ENCODE peak calls at places on chromosomes 4 and X, in ten cellular contexts. One of them, this sample, is unnamed.
A peak's percentile ranks its signal among the peaks of the same experiment; 100 is the strongest.

GRCh38 chr4:10582059-10582686 is 102.4 kb downstream of the CLNK start:
- DNase-seq in colonic mucosa: peak; percentile 31
- DNase-seq in epithelial cell of esophagus: peak; percentile 71
- DNase-seq in head of caudate nucleus: peak; percentile 31
- DNase-seq in anterior cingulate cortex: no peak
- DNase-seq in transverse colon: peak; percentile 36
- DNase-seq in fibroblast of mammary gland: peak; percentile 67
- DNase-seq in stimulated activated CD4-positive, alpha-beta T cell treated with anti-CD3 and anti-CD28 coated beads, Interleukin-4, amount 100 ng/mL, for 1 hour: peak; percentile 2
- DNase-seq in Kasumi-1: peak; percentile 56
- DNase-seq in fibroblast of gingiva: peak; percentile 7
- DNase-seq in this sample: no peak

GRCh38 chrX:40105016-40105790 is 7.4 kb upstream of the BCOR start:
- DNase-seq in colonic mucosa: no peak
- DNase-seq in epithelial cell of esophagus: no peak
- DNase-seq in head of caudate nucleus: peak; percentile 42
- DNase-seq in anterior cingulate cortex: peak; percentile 22
- DNase-seq in transverse colon: peak; percentile 57
- DNase-seq in fibroblast of mammary gland: no peak
- DNase-seq in stimulated activated CD4-positive, alpha-beta T cell treated with anti-CD3 and anti-CD28 coated beads, Interleukin-4, amount 100 ng/mL, for 1 hour: peak; percentile 29
- DNase-seq in Kasumi-1: no peak
- DNase-seq in fibroblast of gingiva: no peak
- DNase-seq in this sample: peak; percentile 72

GRCh38 chrX:9542765-9543119 is 77.9 kb downstream of the TBL1X start:
- DNase-seq in colonic mucosa: no peak
- DNase-seq in epithelial cell of esophagus: no peak
- DNase-seq in head of caudate nucleus: no peak
- DNase-seq in anterior cingulate cortex: no peak
- DNase-seq in transverse colon: no peak
- DNase-seq in fibroblast of mammary gland: no peak
- DNase-seq in stimulated activated CD4-positive, alpha-beta T cell treated with anti-CD3 and anti-CD28 coated beads, Interleukin-4, amount 100 ng/mL, for 1 hour: no peak
- DNase-seq in Kasumi-1: no peak
- DNase-seq in fibroblast of gingiva: no peak
- DNase-seq in this sample: no peak

GRCh38 chrX:133249659-133250058 is 31.5 kb upstream of the TFDP3 start:
- DNase-seq in colonic mucosa: no peak
- DNase-seq in epithelial cell of esophagus: peak; percentile 13
- DNase-seq in head of caudate nucleus: no peak
- DNase-seq in anterior cingulate cortex: no peak
- DNase-seq in transverse colon: no peak
- DNase-seq in fibroblast of mammary gland: peak; percentile 25
- DNase-seq in stimulated activated CD4-positive, alpha-beta T cell treated with anti-CD3 and anti-CD28 coated beads, Interleukin-4, amount 100 ng/mL, for 1 hour: no peak
- DNase-seq in Kasumi-1: peak; percentile 26
- DNase-seq in fibroblast of gingiva: no peak
- DNase-seq in this sample: no peak

GRCh38 chr4:138256608-138257007 is 14.5 kb upstream of the SLC7A11 start:
- DNase-seq in colonic mucosa: no peak
- DNase-seq in epithelial cell of esophagus: no peak
- DNase-seq in head of caudate nucleus: no peak
- DNase-seq in anterior cingulate cortex: no peak
- DNase-seq in transverse colon: no peak
- DNase-seq in fibroblast of mammary gland: no peak
- DNase-seq in stimulated activated CD4-positive, alpha-beta T cell treated with anti-CD3 and anti-CD28 coated beads, Interleukin-4, amount 100 ng/mL, for 1 hour: no peak
- DNase-seq in Kasumi-1: no peak
- DNase-seq in fibroblast of gingiva: no peak
- DNase-seq in this sample: no peak

GRCh38 chr4:156329779-156330178 is 376.1 kb upstream of the CTSO start:
- DNase-seq in colonic mucosa: no peak
- DNase-seq in epithelial cell of esophagus: peak; percentile 36
- DNase-seq in head of caudate nucleus: no peak
- DNase-seq in anterior cingulate cortex: no peak
- DNase-seq in transverse colon: no peak
- DNase-seq in fibroblast of mammary gland: peak; percentile 34
- DNase-seq in stimulated activated CD4-positive, alpha-beta T cell treated with anti-CD3 and anti-CD28 coated beads, Interleukin-4, amount 100 ng/mL, for 1 hour: no peak
- DNase-seq in Kasumi-1: peak; percentile 87
- DNase-seq in fibroblast of gingiva: no peak
- DNase-seq in this sample: no peak

GRCh38 chr4:126404549-126404948 is 1089.8 kb downstream of the FAT4 start:
- DNase-seq in colonic mucosa: no peak
- DNase-seq in epithelial cell of esophagus: peak; percentile 89
- DNase-seq in head of caudate nucleus: no peak
- DNase-seq in anterior cingulate cortex: no peak
- DNase-seq in transverse colon: no peak
- DNase-seq in fibroblast of mammary gland: peak; percentile 41
- DNase-seq in stimulated activated CD4-positive, alpha-beta T cell treated with anti-CD3 and anti-CD28 coated beads, Interleukin-4, amount 100 ng/mL, for 1 hour: no peak
- DNase-seq in Kasumi-1: no peak
- DNase-seq in fibroblast of gingiva: no peak
- DNase-seq in this sample: no peak

GRCh38 chr4:107392380-107392779 is 327.7 kb downstream of the PAPSS1 start:
- DNase-seq in colonic mucosa: no peak
- DNase-seq in epithelial cell of esophagus: no peak
- DNase-seq in head of caudate nucleus: no peak
- DNase-seq in anterior cingulate cortex: no peak
- DNase-seq in transverse colon: no peak
- DNase-seq in fibroblast of mammary gland: no peak
- DNase-seq in stimulated activated CD4-positive, alpha-beta T cell treated with anti-CD3 and anti-CD28 coated beads, Interleukin-4, amount 100 ng/mL, for 1 hour: no peak
- DNase-seq in Kasumi-1: no peak
- DNase-seq in fibroblast of gingiva: no peak
- DNase-seq in this sample: no peak

GRCh38 chrX:14351889-14352288 is 177.4 kb upstream of the GLRA2 start:
- DNase-seq in colonic mucosa: no peak
- DNase-seq in epithelial cell of esophagus: no peak
- DNase-seq in head of caudate nucleus: no peak
- DNase-seq in anterior cingulate cortex: no peak
- DNase-seq in transverse colon: no peak
- DNase-seq in fibroblast of mammary gland: no peak
- DNase-seq in stimulated activated CD4-positive, alpha-beta T cell treated with anti-CD3 and anti-CD28 coated beads, Interleukin-4, amount 100 ng/mL, for 1 hour: no peak
- DNase-seq in Kasumi-1: no peak
- DNase-seq in fibroblast of gingiva: no peak
- DNase-seq in this sample: no peak

GRCh38 chrX:154991039-154991438 is 31.5 kb downstream of the F8 start:
- DNase-seq in colonic mucosa: no peak
- DNase-seq in epithelial cell of esophagus: peak; percentile 5
- DNase-seq in head of caudate nucleus: no peak
- DNase-seq in anterior cingulate cortex: no peak
- DNase-seq in transverse colon: no peak
- DNase-seq in fibroblast of mammary gland: no peak
- DNase-seq in stimulated activated CD4-positive, alpha-beta T cell treated with anti-CD3 and anti-CD28 coated beads, Interleukin-4, amount 100 ng/mL, for 1 hour: no peak
- DNase-seq in Kasumi-1: no peak
- DNase-seq in fibroblast of gingiva: no peak
- DNase-seq in this sample: no peak

GRCh38 chrX:129654652-129655546 is at the start of gene APLN:
- DNase-seq in colonic mucosa: peak; percentile 40
- DNase-seq in epithelial cell of esophagus: peak; percentile 48
- DNase-seq in head of caudate nucleus: peak; percentile 45
- DNase-seq in anterior cingulate cortex: peak; percentile 19
- DNase-seq in transverse colon: no peak
- DNase-seq in fibroblast of mammary gland: peak; percentile 34
- DNase-seq in stimulated activated CD4-positive, alpha-beta T cell treated with anti-CD3 and anti-CD28 coated beads, Interleukin-4, amount 100 ng/mL, for 1 hour: peak; percentile 2
- DNase-seq in Kasumi-1: no peak
- DNase-seq in fibroblast of gingiva: peak; percentile 35
- DNase-seq in this sample: no peak

GRCh38 chr4:83996254-83996653 is 460.3 kb downstream of the GPAT3 start:
- DNase-seq in colonic mucosa: no peak
- DNase-seq in epithelial cell of esophagus: no peak
- DNase-seq in head of caudate nucleus: no peak
- DNase-seq in anterior cingulate cortex: no peak
- DNase-seq in transverse colon: no peak
- DNase-seq in fibroblast of mammary gland: no peak
- DNase-seq in stimulated activated CD4-positive, alpha-beta T cell treated with anti-CD3 and anti-CD28 coated beads, Interleukin-4, amount 100 ng/mL, for 1 hour: no peak
- DNase-seq in Kasumi-1: no peak
- DNase-seq in fibroblast of gingiva: no peak
- DNase-seq in this sample: no peak

GRCh38 chrX:141467442-141467841 is 117.1 kb downstream of the SPANXA1 start:
- DNase-seq in colonic mucosa: no peak
- DNase-seq in epithelial cell of esophagus: peak; percentile 10
- DNase-seq in head of caudate nucleus: no peak
- DNase-seq in anterior cingulate cortex: no peak
- DNase-seq in transverse colon: no peak
- DNase-seq in fibroblast of mammary gland: peak; percentile 6
- DNase-seq in stimulated activated CD4-positive, alpha-beta T cell treated with anti-CD3 and anti-CD28 coated beads, Interleukin-4, amount 100 ng/mL, for 1 hour: no peak
- DNase-seq in Kasumi-1: no peak
- DNase-seq in fibroblast of gingiva: no peak
- DNase-seq in this sample: no peak

GRCh38 chr4:184375027-184375426 is 99.3 kb downstream of the IRF2 start:
- DNase-seq in colonic mucosa: no peak
- DNase-seq in epithelial cell of esophagus: peak; percentile 65
- DNase-seq in head of caudate nucleus: no peak
- DNase-seq in anterior cingulate cortex: no peak
- DNase-seq in transverse colon: no peak
- DNase-seq in fibroblast of mammary gland: peak; percentile 51
- DNase-seq in stimulated activated CD4-positive, alpha-beta T cell treated with anti-CD3 and anti-CD28 coated beads, Interleukin-4, amount 100 ng/mL, for 1 hour: no peak
- DNase-seq in Kasumi-1: no peak
- DNase-seq in fibroblast of gingiva: peak; percentile 33
- DNase-seq in this sample: no peak

GRCh38 chr4:128854433-128854832 is 44.9 kb downstream of the JADE1 start:
- DNase-seq in colonic mucosa: no peak
- DNase-seq in epithelial cell of esophagus: no peak
- DNase-seq in head of caudate nucleus: no peak
- DNase-seq in anterior cingulate cortex: no peak
- DNase-seq in transverse colon: no peak
- DNase-seq in fibroblast of mammary gland: peak; percentile 12
- DNase-seq in stimulated activated CD4-positive, alpha-beta T cell treated with anti-CD3 and anti-CD28 coated beads, Interleukin-4, amount 100 ng/mL, for 1 hour: no peak
- DNase-seq in Kasumi-1: peak; percentile 84
- DNase-seq in fibroblast of gingiva: no peak
- DNase-seq in this sample: no peak

GRCh38 chrX:136691028-136691809 is 43.3 kb downstream of the CD40LG start:
- DNase-seq in colonic mucosa: no peak
- DNase-seq in epithelial cell of esophagus: peak; percentile 68
- DNase-seq in head of caudate nucleus: no peak
- DNase-seq in anterior cingulate cortex: no peak
- DNase-seq in transverse colon: no peak
- DNase-seq in fibroblast of mammary gland: no peak
- DNase-seq in stimulated activated CD4-positive, alpha-beta T cell treated with anti-CD3 and anti-CD28 coated beads, Interleukin-4, amount 100 ng/mL, for 1 hour: no peak
- DNase-seq in Kasumi-1: no peak
- DNase-seq in fibroblast of gingiva: no peak
- DNase-seq in this sample: no peak

GRCh38 chrX:23813808-23814207 is 30.8 kb downstream of the SAT1 start:
- DNase-seq in colonic mucosa: no peak
- DNase-seq in epithelial cell of esophagus: no peak
- DNase-seq in head of caudate nucleus: no peak
- DNase-seq in anterior cingulate cortex: no peak
- DNase-seq in transverse colon: no peak
- DNase-seq in fibroblast of mammary gland: no peak
- DNase-seq in stimulated activated CD4-positive, alpha-beta T cell treated with anti-CD3 and anti-CD28 coated beads, Interleukin-4, amount 100 ng/mL, for 1 hour: no peak
- DNase-seq in Kasumi-1: no peak
- DNase-seq in fibroblast of gingiva: no peak
- DNase-seq in this sample: no peak

GRCh38 chr4:73080789-73081188 is 11.3 kb upstream of the COX18 start:
- DNase-seq in colonic mucosa: no peak
- DNase-seq in epithelial cell of esophagus: no peak
- DNase-seq in head of caudate nucleus: no peak
- DNase-seq in anterior cingulate cortex: no peak
- DNase-seq in transverse colon: no peak
- DNase-seq in fibroblast of mammary gland: peak; percentile 16
- DNase-seq in stimulated activated CD4-positive, alpha-beta T cell treated with anti-CD3 and anti-CD28 coated beads, Interleukin-4, amount 100 ng/mL, for 1 hour: no peak
- DNase-seq in Kasumi-1: no peak
- DNase-seq in fibroblast of gingiva: no peak
- DNase-seq in this sample: no peak

This sample was measured in Peyer's patch.